ENCODE peak calls at places on chromosomes 5 and 9, in six cellular contexts. E is cardiac muscle cell; K is foreskin fibroblast; G is esophagus squamous epithelium; Z is breast epithelium; V is stimulated activated CD8-positive, alpha-beta memory T cell treated with anti-CD3 and anti-CD28 coated beads, Interleukin-4, amount 100 ng/mL, for 4 hours. Q is an unnamed sample.

GRCh38 chr9:123296174-123296573 is 27.8 kb upstream of the STRBP start:
- DNase-seq in E (no peak), K (no peak), G (no peak), Z (no peak), V (no peak), Q (no peak)

GRCh38 chr5:74957906-74958305 is 91.7 kb upstream of the FAM169A start:
- DNase-seq in E (no peak), K (no peak), G (no peak), Z (no peak), V (no peak), Q (no peak)

GRCh38 chr5:139901971-139902370 is 106.4 kb downstream of the PSD2 start:
- DNase-seq in E (no peak), K (no peak), G (no peak), Z (no peak), V (no peak), Q (no peak)

GRCh38 chr9:98303556-98304125 is 48.2 kb upstream of the TBC1D2 start:
- DNase-seq in E (no peak), K (no peak), G (no peak), Z (no peak), V (no peak), Q (no peak)

GRCh38 chr5:84274585-84275468 is 109.9 kb downstream of the EDIL3 start:
- DNase-seq in E (peak), K (no peak), G (no peak), Z (no peak), V (no peak), Q (peak)

GRCh38 chr9:136326061-136326776 is 1.1 kb upstream of the GPSM1 start:
- DNase-seq in E (peak), K (peak), G (no peak), Z (no peak), V (no peak), Q (peak)

GRCh38 chr5:137605377-137605776 is 106.3 kb upstream of the SPOCK1 start:
- DNase-seq in E (peak), K (no peak), G (no peak), Z (no peak), V (no peak), Q (no peak)

GRCh38 chr9:115016369-115016768 is 86.0 kb upstream of the TNFSF8 start:
- DNase-seq in E (no peak), K (no peak), G (no peak), Z (no peak), V (no peak), Q (no peak)

GRCh38 chr9:133866946-133867345 is 125.2 kb downstream of the VAV2 start:
- DNase-seq in E (no peak), K (no peak), G (no peak), Z (no peak), V (no peak), Q (no peak)

GRCh38 chr5:138610468-138611294 is 35.5 kb upstream of the HSPA9 start:
- DNase-seq in E (peak), K (no peak), G (no peak), Z (no peak), V (no peak), Q (no peak)

GRCh38 chr9:88746029-88746743 is 211.2 kb downstream of the NXNL2 start:
- DNase-seq in E (peak), K (peak), G (no peak), Z (no peak), V (no peak), Q (peak)

GRCh38 chr9:134895849-134896833 is 15.5 kb downstream of the FCN2 start:
- DNase-seq in E (peak), K (peak), G (no peak), Z (peak), V (no peak), Q (peak)

GRCh38 chr9:136544549-136545064 is 1.2 kb downstream of the NOTCH1 start:
- DNase-seq in E (peak), K (no peak), G (no peak), Z (no peak), V (no peak), Q (no peak)

GRCh38 chr5:40679071-40679997 is at the start of gene PTGER4:
- DNase-seq in E (peak), K (peak), G (peak), Z (peak), V (peak), Q (peak)

GRCh38 chr5:179239256-179240135 is 105.8 kb downstream of the ADAMTS2 start:
- DNase-seq in E (no peak), K (no peak), G (no peak), Z (no peak), V (no peak), Q (no peak)

GRCh38 chr5:31383734-31384133 is 148.2 kb downstream of the DROSHA start:
- DNase-seq in E (peak), K (no peak), G (no peak), Z (no peak), V (no peak), Q (no peak)

GRCh38 chr9:115945009-115945431 is 208.6 kb upstream of the PAPPA start:
- DNase-seq in E (no peak), K (no peak), G (no peak), Z (no peak), V (no peak), Q (peak)

GRCh38 chr5:78586251-78586650 is 62.3 kb downstream of the LHFPL2 start:
- DNase-seq in E (peak), K (peak), G (no peak), Z (peak), V (no peak), Q (peak)

GRCh38 chr5:37810311-37810710 is 29.5 kb downstream of the GDNF start:
- DNase-seq in E (no peak), K (peak), G (no peak), Z (no peak), V (no peak), Q (peak)

GRCh38 chr9:100426194-100426531 is 780 bp upstream of the MSANTD3 start:
- DNase-seq in E (peak), K (no peak), G (no peak), Z (no peak), V (no peak), Q (peak)

GRCh38 chr5:59588922-59589321 is 304.6 kb downstream of the PDE4D start:
- DNase-seq in E (peak), K (peak), G (no peak), Z (no peak), V (no peak), Q (no peak)

GRCh38 chr5:180160822-180161221 is 48.2 kb downstream of the RASGEF1C start:
- DNase-seq in E (no peak), K (no peak), G (no peak), Z (peak), V (no peak), Q (no peak)

GRCh38 chr9:122220673-122221222 is 8.0 kb downstream of the LHX6 start:
- DNase-seq in E (no peak), K (no peak), G (no peak), Z (no peak), V (no peak), Q (no peak)

GRCh38 chr5:162068412-162068811 is 839 bp downstream of the GABRG2 start:
- DNase-seq in E (peak), K (no peak), G (no peak), Z (no peak), V (no peak), Q (no peak)

GRCh38 chr5:55278778-55279177 is 28.7 kb downstream of the DHX29 start:
- DNase-seq in E (no peak), K (peak), G (no peak), Z (no peak), V (no peak), Q (peak)

GRCh38 chr5:10199700-10200099 is 50.0 kb downstream of the ATPSCKMT start:
- DNase-seq in E (no peak), K (peak), G (no peak), Z (no peak), V (no peak), Q (peak)

GRCh38 chr5:141493500-141494422 is 4.9 kb downstream of the PCDHGC5 start:
- DNase-seq in E (peak), K (peak), G (no peak), Z (peak), V (no peak), Q (peak)

GRCh38 chr5:53194086-53194485 is 84.5 kb upstream of the MOCS2 start:
- DNase-seq in E (no peak), K (peak), G (no peak), Z (no peak), V (no peak), Q (peak)

GRCh38 chr5:1435369-1435768 is 9.9 kb downstream of the SLC6A3 start:
- DNase-seq in E (no peak), K (no peak), G (no peak), Z (no peak), V (no peak), Q (no peak)

Q was measured in fibroblast of gingiva.